ENCODE peak calls at places on chromosomes 4 and X, in five cellular contexts. One of them, this sample, is unnamed.

GRCh38 chr4:156992943-156993342 is 21.3 kb upstream of the PDGFC start:
- DNase-seq in H9: no peak
- DNase-seq in mesenchymal stem cell: no peak
- DNase-seq in IMR-90: peak
- DNase-seq in neuronal stem cell: no peak
- DNase-seq in this sample: no peak

GRCh38 chrX:103423955-103424640 is 47.8 kb downstream of the BEX3 start:
- DNase-seq in H9: peak
- DNase-seq in mesenchymal stem cell: no peak
- DNase-seq in IMR-90: no peak
- DNase-seq in neuronal stem cell: no peak
- DNase-seq in this sample: peak

GRCh38 chr4:99816611-99817309 is at the start of gene DAPP1:
- DNase-seq in H9: no peak
- DNase-seq in mesenchymal stem cell: no peak
- DNase-seq in IMR-90: no peak
- DNase-seq in neuronal stem cell: no peak
- DNase-seq in this sample: peak

GRCh38 chrX:68658530-68658929 is 11.1 kb downstream of the STARD8 start:
- DNase-seq in H9: no peak
- DNase-seq in mesenchymal stem cell: peak
- DNase-seq in IMR-90: peak
- DNase-seq in neuronal stem cell: no peak
- DNase-seq in this sample: peak

GRCh38 chr4:7784131-7784870 is 155.4 kb downstream of the AFAP1 start:
- DNase-seq in H9: no peak
- DNase-seq in mesenchymal stem cell: no peak
- DNase-seq in IMR-90: no peak
- DNase-seq in neuronal stem cell: no peak
- DNase-seq in this sample: no peak

GRCh38 chr4:72440404-72440803 is 128.6 kb downstream of the ADAMTS3 start:
- DNase-seq in H9: no peak
- DNase-seq in mesenchymal stem cell: no peak
- DNase-seq in IMR-90: no peak
- DNase-seq in neuronal stem cell: no peak
- DNase-seq in this sample: no peak

GRCh38 chrX:94057385-94057784 is 383.4 kb downstream of the FAM133A start:
- DNase-seq in H9: no peak
- DNase-seq in mesenchymal stem cell: no peak
- DNase-seq in IMR-90: no peak
- DNase-seq in neuronal stem cell: no peak
- DNase-seq in this sample: peak

GRCh38 chrX:48540015-48540350 is 469 bp downstream of the TBC1D25 start:
- DNase-seq in H9: no peak
- DNase-seq in mesenchymal stem cell: peak
- DNase-seq in IMR-90: peak
- DNase-seq in neuronal stem cell: peak
- DNase-seq in this sample: no peak

GRCh38 chr4:1974836-1975235 is 33.9 kb downstream of the NELFA start:
- DNase-seq in H9: no peak
- DNase-seq in mesenchymal stem cell: no peak
- DNase-seq in IMR-90: no peak
- DNase-seq in neuronal stem cell: no peak
- DNase-seq in this sample: no peak

GRCh38 chr4:156774422-156774821 is 197.2 kb downstream of the PDGFC start:
- DNase-seq in H9: no peak
- DNase-seq in mesenchymal stem cell: peak
- DNase-seq in IMR-90: peak
- DNase-seq in neuronal stem cell: no peak
- DNase-seq in this sample: no peak

GRCh38 chr4:103754844-103755243 is 35.1 kb upstream of the TACR3 start:
- DNase-seq in H9: no peak
- DNase-seq in mesenchymal stem cell: no peak
- DNase-seq in IMR-90: no peak
- DNase-seq in neuronal stem cell: no peak
- DNase-seq in this sample: peak

GRCh38 chr4:163165217-163166017 is 1.3 kb downstream of the NAF1 start:
- DNase-seq in H9: no peak
- DNase-seq in mesenchymal stem cell: peak
- DNase-seq in IMR-90: peak
- DNase-seq in neuronal stem cell: no peak
- DNase-seq in this sample: no peak

GRCh38 chrX:41634284-41634683 is 54.5 kb upstream of the GPR34 start:
- DNase-seq in H9: no peak
- DNase-seq in mesenchymal stem cell: peak
- DNase-seq in IMR-90: peak
- DNase-seq in neuronal stem cell: no peak
- DNase-seq in this sample: peak

GRCh38 chrX:41043950-41044349 is 41.3 kb upstream of the USP9X start:
- DNase-seq in H9: no peak
- DNase-seq in mesenchymal stem cell: no peak
- DNase-seq in IMR-90: peak
- DNase-seq in neuronal stem cell: no peak
- DNase-seq in this sample: no peak

GRCh38 chr4:108303488-108304177 is 134.9 kb upstream of the LEF1 start:
- DNase-seq in H9: no peak
- DNase-seq in mesenchymal stem cell: peak
- DNase-seq in IMR-90: peak
- DNase-seq in neuronal stem cell: no peak
- DNase-seq in this sample: peak

GRCh38 chrX:135086197-135086854 is 34.0 kb downstream of the ETDB start:
- DNase-seq in H9: peak
- DNase-seq in mesenchymal stem cell: peak
- DNase-seq in IMR-90: peak
- DNase-seq in neuronal stem cell: peak
- DNase-seq in this sample: peak

GRCh38 chr4:59247032-59247431 is 1953.1 kb upstream of the ADGRL3 start:
- DNase-seq in H9: no peak
- DNase-seq in mesenchymal stem cell: peak
- DNase-seq in IMR-90: no peak
- DNase-seq in neuronal stem cell: no peak
- DNase-seq in this sample: no peak

GRCh38 chr4:52874948-52875347 is 12.8 kb downstream of the RASL11B start:
- DNase-seq in H9: no peak
- DNase-seq in mesenchymal stem cell: no peak
- DNase-seq in IMR-90: no peak
- DNase-seq in neuronal stem cell: no peak
- DNase-seq in this sample: no peak

GRCh38 chrX:40531056-40531826 is 49.5 kb upstream of the ATP6AP2 start:
- DNase-seq in H9: no peak
- DNase-seq in mesenchymal stem cell: no peak
- DNase-seq in IMR-90: no peak
- DNase-seq in neuronal stem cell: no peak
- DNase-seq in this sample: no peak

GRCh38 chrX:152937236-152937635 is 39.4 kb downstream of the ZNF185 start:
- DNase-seq in H9: no peak
- DNase-seq in mesenchymal stem cell: no peak
- DNase-seq in IMR-90: no peak
- DNase-seq in neuronal stem cell: no peak
- DNase-seq in this sample: no peak

GRCh38 chrX:152945021-152945979 is 47.4 kb downstream of the ZNF185 start:
- DNase-seq in H9: no peak
- DNase-seq in mesenchymal stem cell: no peak
- DNase-seq in IMR-90: no peak
- DNase-seq in neuronal stem cell: no peak
- DNase-seq in this sample: no peak

GRCh38 chrX:152943826-152944225 is 46.0 kb downstream of the ZNF185 start:
- DNase-seq in H9: no peak
- DNase-seq in mesenchymal stem cell: no peak
- DNase-seq in IMR-90: no peak
- DNase-seq in neuronal stem cell: no peak
- DNase-seq in this sample: no peak

GRCh38 chrX:152946681-152947080 is 47.2 kb downstream of the PNMA5 start:
- DNase-seq in H9: no peak
- DNase-seq in mesenchymal stem cell: no peak
- DNase-seq in IMR-90: no peak
- DNase-seq in neuronal stem cell: no peak
- DNase-seq in this sample: no peak

GRCh38 chrX:152941328-152942111 is 43.7 kb downstream of the ZNF185 start:
- DNase-seq in H9: peak
- DNase-seq in mesenchymal stem cell: peak
- DNase-seq in IMR-90: peak
- DNase-seq in neuronal stem cell: peak
- DNase-seq in this sample: peak
- H2BK120ac ChIP-seq in H9: no peak
- H2BK120ac ChIP-seq in mesenchymal stem cell: no peak
- H2BK120ac ChIP-seq in IMR-90: peak
- H2BK120ac ChIP-seq in neuronal stem cell: no peak
- H2BK120ac ChIP-seq in this sample: no peak

DNA sequence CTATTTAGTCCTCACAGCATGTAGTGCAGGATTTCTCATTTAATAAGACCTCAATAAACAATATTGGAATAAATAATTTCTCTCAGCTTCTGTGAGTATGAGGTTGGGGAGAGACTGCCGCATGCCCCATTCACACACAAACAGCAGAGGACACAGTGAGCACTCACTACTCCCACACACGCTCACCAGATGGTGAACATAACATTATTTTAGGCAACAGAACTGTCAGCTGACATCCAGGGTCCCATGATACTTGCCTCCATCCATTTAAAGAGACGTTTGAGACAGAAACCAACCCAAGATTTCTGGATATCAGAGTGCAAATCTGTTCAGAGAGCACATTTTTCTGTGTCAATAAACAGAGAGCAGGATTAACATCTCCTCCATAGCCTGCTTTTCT is 16.9 kb downstream of the GPRIN3 start:
- DNase-seq in H9: no peak
- DNase-seq in mesenchymal stem cell: no peak
- DNase-seq in IMR-90: no peak
- DNase-seq in neuronal stem cell: no peak
- DNase-seq in this sample: no peak
- H2BK120ac ChIP-seq in H9: no peak
- H2BK120ac ChIP-seq in mesenchymal stem cell: no peak
- H2BK120ac ChIP-seq in IMR-90: no peak
- H2BK120ac ChIP-seq in neuronal stem cell: no peak
- H2BK120ac ChIP-seq in this sample: no peak

DNA sequence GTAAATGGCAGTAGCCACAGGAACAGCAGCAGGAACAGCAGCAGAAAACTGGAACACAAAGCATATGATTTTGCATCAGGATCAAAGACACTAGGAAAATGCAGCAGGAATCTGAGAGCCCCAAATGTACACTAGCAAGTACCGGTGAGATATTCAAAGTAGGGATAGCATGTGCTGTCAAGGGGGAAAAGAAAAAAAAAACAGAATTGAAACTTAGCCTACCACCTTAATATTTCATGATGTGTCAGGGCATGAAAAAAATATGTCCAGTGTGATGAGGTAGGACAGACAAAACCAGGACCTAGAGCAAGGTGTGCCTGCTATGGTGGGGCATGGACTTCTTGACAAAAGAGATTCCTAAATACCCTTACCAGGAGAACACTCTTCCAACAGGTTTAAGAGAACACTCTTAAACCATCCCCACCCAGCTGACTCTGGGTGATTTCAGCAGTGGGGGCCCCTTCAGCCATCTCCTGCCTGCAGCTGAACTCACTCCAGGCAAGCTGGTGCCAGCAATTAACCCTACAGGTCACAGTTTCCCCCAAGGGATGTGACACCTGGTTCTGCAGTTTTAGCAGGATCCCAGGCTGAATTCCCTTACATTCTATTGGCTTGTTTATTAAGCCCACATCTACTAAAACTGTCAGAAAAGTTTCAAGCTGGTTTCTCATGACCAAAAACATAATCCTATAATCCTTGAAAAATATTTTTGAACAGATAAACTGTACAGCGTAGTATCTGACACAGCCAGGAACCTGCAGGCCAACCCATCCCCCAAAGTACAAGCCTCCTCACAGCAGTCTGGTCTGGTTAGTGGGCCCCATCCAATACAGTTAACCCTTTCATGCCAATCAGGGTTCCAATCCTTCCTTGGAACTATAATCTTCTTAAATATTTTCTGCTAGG is 62.9 kb upstream of the FMR1 start:
- DNase-seq in H9: no peak
- DNase-seq in mesenchymal stem cell: no peak
- DNase-seq in IMR-90: no peak
- DNase-seq in neuronal stem cell: no peak
- DNase-seq in this sample: peak
- H2BK120ac ChIP-seq in H9: no peak
- H2BK120ac ChIP-seq in mesenchymal stem cell: no peak
- H2BK120ac ChIP-seq in IMR-90: no peak
- H2BK120ac ChIP-seq in neuronal stem cell: no peak
- H2BK120ac ChIP-seq in this sample: no peak

GRCh38 chrX:13029341-13029740 is 15.1 kb downstream of the FAM9C start:
- DNase-seq in H9: peak
- DNase-seq in mesenchymal stem cell: peak
- DNase-seq in IMR-90: peak
- DNase-seq in neuronal stem cell: no peak
- DNase-seq in this sample: peak
- H2BK120ac ChIP-seq in H9: no peak
- H2BK120ac ChIP-seq in mesenchymal stem cell: no peak
- H2BK120ac ChIP-seq in IMR-90: peak
- H2BK120ac ChIP-seq in neuronal stem cell: no peak
- H2BK120ac ChIP-seq in this sample: no peak

GRCh38 chrX:21932277-21932996 is 8.1 kb upstream of the SMS start:
- DNase-seq in H9: no peak
- DNase-seq in mesenchymal stem cell: peak
- DNase-seq in IMR-90: peak
- DNase-seq in neuronal stem cell: no peak
- DNase-seq in this sample: no peak

GRCh38 chrX:21930986-21931385 is 9.5 kb upstream of the SMS start:
- DNase-seq in H9: no peak
- DNase-seq in mesenchymal stem cell: no peak
- DNase-seq in IMR-90: no peak
- DNase-seq in neuronal stem cell: no peak
- DNase-seq in this sample: no peak

GRCh38 chrX:21929209-21929608 is 11.3 kb upstream of the SMS start:
- DNase-seq in H9: no peak
- DNase-seq in mesenchymal stem cell: no peak
- DNase-seq in IMR-90: no peak
- DNase-seq in neuronal stem cell: no peak
- DNase-seq in this sample: no peak

GRCh38 chrX:21933077-21933476 is 7.4 kb upstream of the SMS start:
- DNase-seq in H9: peak
- DNase-seq in mesenchymal stem cell: no peak
- DNase-seq in IMR-90: no peak
- DNase-seq in neuronal stem cell: no peak
- DNase-seq in this sample: no peak

GRCh38 chrX:21934414-21934813 is 6.1 kb upstream of the SMS start:
- DNase-seq in H9: no peak
- DNase-seq in mesenchymal stem cell: no peak
- DNase-seq in IMR-90: no peak
- DNase-seq in neuronal stem cell: no peak
- DNase-seq in this sample: peak
- H2BK120ac ChIP-seq in H9: no peak
- H2BK120ac ChIP-seq in mesenchymal stem cell: no peak
- H2BK120ac ChIP-seq in IMR-90: peak
- H2BK120ac ChIP-seq in neuronal stem cell: no peak
- H2BK120ac ChIP-seq in this sample: no peak

GRCh38 chr4:182556576-182556975 is 313.4 kb downstream of the TENM3 start:
- DNase-seq in H9: no peak
- DNase-seq in mesenchymal stem cell: peak
- DNase-seq in IMR-90: peak
- DNase-seq in neuronal stem cell: no peak
- DNase-seq in this sample: peak
- H2BK120ac ChIP-seq in H9: no peak
- H2BK120ac ChIP-seq in mesenchymal stem cell: no peak
- H2BK120ac ChIP-seq in IMR-90: peak
- H2BK120ac ChIP-seq in neuronal stem cell: no peak
- H2BK120ac ChIP-seq in this sample: no peak

This sample was measured in mesendoderm.